ENCODE peak calls at places on chromosomes 1 and 21, in five cellular contexts. H, P, U, O and N are unnamed samples.

GRCh38 chr1:48743480-48743879 is 33.2 kb downstream of the BEND5 start:
- DNase-seq in O (no peak), U (no peak), P (no peak), H (no peak), N (no peak)

GRCh38 chr1:178724734-178725602 is at the start of gene RALGPS2:
- DNase-seq in O (peak), H (peak), U (peak), P (peak), N (peak)

GRCh38 chr1:244210884-244211558 is 159.9 kb downstream of the ZBTB18 start:
- DNase-seq in P (peak), O (no peak), H (no peak), U (peak), N (no peak)

GRCh38 chr1:43979528-43980254 is 681 bp downstream of the B4GALT2 start:
- DNase-seq in H (peak), U (peak), O (peak), P (peak), N (no peak)

GRCh38 chr1:5364591-5364990 is 627.6 kb downstream of the NPHP4 start:
- DNase-seq in P (no peak), U (no peak), H (no peak), O (no peak), N (no peak)

GRCh38 chr1:228212966-228213844 is 5.4 kb downstream of the OBSCN start:
- DNase-seq in U (peak), O (peak), P (peak), H (peak), N (peak)

GRCh38 chr21:35239811-35240219 is 190.7 kb upstream of the RUNX1 start:
- DNase-seq in P (no peak), H (peak), U (no peak), O (peak), N (no peak)

GRCh38 chr1:108016451-108016920 is 51.5 kb upstream of the VAV3 start:
- DNase-seq in H (no peak), P (peak), U (peak), O (peak), N (no peak)

GRCh38 chr1:75202751-75203150 is 68.6 kb downstream of the LHX8 start:
- DNase-seq in H (no peak), P (no peak), O (no peak), U (no peak), N (no peak)

GRCh38 chr1:3013371-3014038 is 7.8 kb upstream of the ACTRT2 start:
- DNase-seq in P (no peak), O (no peak), U (no peak), H (no peak), N (peak)

GRCh38 chr1:96525657-96526613 is 195.6 kb upstream of the PTBP2 start:
- DNase-seq in P (no peak), O (no peak), U (no peak), H (no peak), N (no peak)

GRCh38 chr1:5973771-5974170 is 18.5 kb downstream of the NPHP4 start:
- DNase-seq in U (no peak), P (no peak), H (no peak), O (no peak), N (no peak)

GRCh38 chr1:92989936-92990582 is 28.8 kb upstream of the DIPK1A start:
- DNase-seq in U (peak), H (no peak), P (no peak), O (no peak), N (no peak)

GRCh38 chr1:43617011-43617410 is 32.9 kb upstream of the KDM4A start:
- DNase-seq in H (no peak), P (no peak), O (no peak), U (no peak), N (peak)

GRCh38 chr1:45796381-45796780 is 7.0 kb upstream of the MAST2 start:
- DNase-seq in O (no peak), H (no peak), P (no peak), U (no peak), N (no peak)

GRCh38 chr21:31526040-31526439 is 133.5 kb upstream of the SOD1 start:
- DNase-seq in U (peak), O (no peak), P (no peak), H (no peak), N (no peak)

GRCh38 chr21:45981641-45982255 is at the start of gene COL6A1:
- DNase-seq in P (peak), U (peak), O (peak), H (peak), N (peak)

GRCh38 chr1:228210076-228210651 is 2.3 kb downstream of the OBSCN start:
- DNase-seq in U (peak), H (peak), P (no peak), O (peak), N (no peak)

GRCh38 chr1:26279598-26280332 is at the start of gene SH3BGRL3:
- DNase-seq in O (peak), P (peak), U (peak), H (peak), N (peak)

GRCh38 chr1:110618668-110619067 is 12.5 kb upstream of the KCNA2 start:
- DNase-seq in H (no peak), P (no peak), U (no peak), O (no peak), N (no peak)

GRCh38 chr1:210366767-210367166 is 38.1 kb downstream of the HHAT start:
- DNase-seq in P (no peak), O (no peak), H (no peak), U (peak), N (no peak)

GRCh38 chr1:109304221-109304915 is 2.4 kb downstream of the MYBPHL start:
- DNase-seq in P (no peak), O (peak), H (no peak), U (no peak), N (no peak)

GRCh38 chr1:67824771-67825170 is 8.5 kb downstream of the GNG12 start:
- DNase-seq in H (no peak), U (no peak), O (no peak), P (no peak), N (no peak)

GRCh38 chr1:13808729-13809131 is 108.7 kb downstream of the PRDM2 start:
- DNase-seq in P (peak), O (peak), H (peak), U (no peak), N (no peak)

GRCh38 chr1:223794040-223794880 is 51.5 kb downstream of the TP53BP2 start:
- DNase-seq in U (peak), H (no peak), P (no peak), O (no peak), N (no peak)

GRCh38 chr1:3330771-3331245 is 123.7 kb upstream of the ARHGEF16 start:
- DNase-seq in H (no peak), U (no peak), O (no peak), P (no peak), N (no peak)

GRCh38 chr1:165239873-165240272 is 116.6 kb downstream of the LMX1A start:
- DNase-seq in O (no peak), U (no peak), H (no peak), P (no peak), N (no peak)

GRCh38 chr1:17653728-17654351 is 101.3 kb upstream of the ACTL8 start:
- DNase-seq in O (peak), U (peak), P (peak), H (peak), N (no peak)

GRCh38 chr1:207872655-207873054 is 38.3 kb downstream of the CD34 start:
- DNase-seq in U (no peak), H (no peak), O (no peak), P (no peak), N (no peak)

GRCh38 chr1:207878939-207879338 is 32.0 kb downstream of the CD34 start:
- DNase-seq in O (no peak), U (no peak), P (no peak), H (no peak), N (no peak)

GRCh38 chr1:207875532-207875931 is 35.4 kb downstream of the CD34 start:
- DNase-seq in H (no peak), O (no peak), U (no peak), P (no peak), N (no peak)

GRCh38 chr1:207873055-207873890 is 37.7 kb downstream of the CD34 start:
- DNase-seq in H (peak), U (no peak), O (no peak), P (peak), N (peak)

DNA sequence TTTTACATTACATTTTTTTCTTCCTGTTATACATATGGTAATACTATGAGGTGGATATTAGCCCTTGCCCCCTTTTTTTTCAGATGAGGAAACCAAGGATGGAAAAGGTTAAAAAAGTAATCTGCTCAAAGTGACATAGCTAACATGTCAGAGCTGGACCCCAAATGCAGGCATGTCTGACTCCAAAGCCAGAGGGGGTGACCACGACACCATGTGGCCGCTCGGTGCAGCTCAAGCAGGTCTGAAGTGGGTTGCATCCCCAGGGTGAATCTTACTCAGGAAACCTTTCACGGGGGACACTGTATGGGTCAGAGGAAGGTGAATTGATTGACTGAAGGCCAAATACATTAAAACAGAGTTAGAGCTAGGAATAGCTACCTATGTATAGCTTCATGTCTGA is 34.8 kb downstream of the CD34 start:
- DNase-seq in U (no peak), O (no peak), P (no peak), H (no peak), N (no peak)
- TF ChIP-seq CTCF in U (peak), O (peak), P (peak), H (peak), N (no peak)

GRCh38 chr1:8396083-8396911 is 78.4 kb downstream of the SLC45A1 start:
- DNase-seq in H (no peak), U (no peak), P (peak), O (no peak), N (no peak)

GRCh38 chr1:8396912-8397406 is 79.0 kb downstream of the SLC45A1 start:
- DNase-seq in P (peak), O (no peak), U (peak), H (peak), N (no peak)

GRCh38 chr1:8397511-8397910 is 79.6 kb downstream of the SLC45A1 start:
- DNase-seq in P (no peak), H (no peak), U (peak), O (no peak), N (no peak)

GRCh38 chr1:8398086-8398485 is 80.2 kb downstream of the SLC45A1 start:
- DNase-seq in U (no peak), O (no peak), P (no peak), H (no peak), N (no peak)

GRCh38 chr1:8398677-8399076 is 80.8 kb downstream of the SLC45A1 start:
- DNase-seq in O (no peak), U (no peak), H (no peak), P (no peak), N (no peak)
- TF ChIP-seq CTCF in O (no peak), U (peak), H (no peak), P (no peak), N (no peak)

GRCh38 chr21:30463713-30464112 is 16.5 kb downstream of the KRTAP19-1 start:
- DNase-seq in O (no peak), U (peak), H (no peak), P (peak), N (no peak)
- TF ChIP-seq CTCF in O (peak), U (peak), H (no peak), P (no peak), N (no peak)

GRCh38 chr1:27306892-27307850 is 14.8 kb upstream of the TMEM222 start:
- DNase-seq in U (peak), O (no peak), H (no peak), P (no peak), N (no peak)
- TF ChIP-seq CTCF in U (peak), O (no peak), H (no peak), P (no peak), N (no peak)

GRCh38 chr1:152497273-152497672 is 13.3 kb upstream of the LCE5A start:
- DNase-seq in H (no peak), O (no peak), P (no peak), U (peak), N (no peak)
- TF ChIP-seq CTCF in H (no peak), O (peak), P (peak), U (peak), N (no peak)

DNA sequence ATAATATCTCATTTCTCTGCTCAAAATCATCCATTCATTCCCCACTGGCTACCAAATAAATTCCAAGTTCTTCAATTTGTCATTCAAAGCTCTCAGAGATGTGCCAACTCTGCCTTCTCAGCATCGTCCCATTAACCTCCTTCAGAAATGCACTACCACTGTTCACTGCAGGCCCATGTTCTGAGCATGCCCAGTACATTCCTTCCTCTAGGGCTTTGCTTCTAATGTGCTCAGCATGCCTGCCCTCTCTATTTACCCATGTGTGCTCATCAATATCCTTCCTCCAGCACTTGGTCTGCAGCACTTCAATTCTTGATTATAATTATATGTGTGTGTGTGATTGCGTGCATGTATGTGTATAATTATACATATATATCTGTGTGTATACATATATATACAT is 36.1 kb upstream of the RGS8 start:
- DNase-seq in O (no peak), U (no peak), P (peak), H (no peak), N (no peak)
- TF ChIP-seq CTCF in O (peak), U (no peak), P (peak), H (peak), N (no peak)